ENCODE peak calls at places on chromosomes 3 and 15, in eight cellular contexts. I is lower lobe of right lung; E is ovary; P is heart right ventricle; C is CD8-positive, alpha-beta T cell; T is aorta; J is GM23248; Z is cardiac muscle cell. Y is an unnamed sample.
A peak's percentile ranks its signal among the peaks of the same experiment; 100 is the strongest.

GRCh38 chr3:149273096-149273751 is 51.6 kb upstream of the CP start:
- DNase-seq in I (no peak), E (no peak), P (no peak), C (no peak), T (no peak), J (peak; percentile 93), Z (peak; percentile 76), Y (peak; percentile 83)

GRCh38 chr15:64883097-64883581 is 28.6 kb upstream of the ANKDD1A start:
- DNase-seq in I (no peak), E (no peak), P (no peak), C (no peak), T (no peak), J (peak; percentile 40), Z (no peak), Y (peak; percentile 40)

GRCh38 chr3:101036213-101036618 is 43.0 kb upstream of the ABI3BP start:
- DNase-seq in I (no peak), E (no peak), P (no peak), C (no peak), T (no peak), J (peak; percentile 94), Z (no peak), Y (no peak)

GRCh38 chr3:187025254-187025655 is 94.9 kb downstream of the ST6GAL1 start:
- DNase-seq in I (no peak), E (no peak), P (no peak), C (no peak), T (no peak), J (no peak), Z (no peak), Y (no peak)

GRCh38 chr15:82549199-82549665 is 9.0 kb upstream of the RPS17 start:
- DNase-seq in I (no peak), E (no peak), P (no peak), C (no peak), T (no peak), J (no peak), Z (no peak), Y (no peak)

GRCh38 chr3:138400651-138401070 is 33.8 kb upstream of the ESYT3 start:
- DNase-seq in I (no peak), E (no peak), P (no peak), C (no peak), T (no peak), J (no peak), Z (peak; percentile 38), Y (no peak)

GRCh38 chr3:122214718-122215117 is 31.2 kb downstream of the CASR start:
- DNase-seq in I (no peak), E (no peak), P (no peak), C (no peak), T (no peak), J (no peak), Z (no peak), Y (no peak)

GRCh38 chr3:127170794-127171193 is 22.1 kb upstream of the PRR23E start:
- DNase-seq in I (no peak), E (no peak), P (no peak), C (no peak), T (peak; percentile 67), J (peak; percentile 93), Z (no peak), Y (no peak)

GRCh38 chr3:107543666-107544065 is 20.9 kb downstream of the BBX start:
- DNase-seq in I (no peak), E (no peak), P (no peak), C (no peak), T (no peak), J (peak; percentile 31), Z (peak; percentile 4), Y (peak; percentile 4)

GRCh38 chr15:41104234-41104633 is 11.8 kb downstream of the INO80 start:
- DNase-seq in I (no peak), E (no peak), P (no peak), C (no peak), T (no peak), J (peak; percentile 84), Z (no peak), Y (peak; percentile 32)

GRCh38 chr15:75237316-75237982 is 20.7 kb upstream of the GOLGA6C start:
- DNase-seq in I (no peak), E (no peak), P (no peak), C (no peak), T (no peak), J (no peak), Z (no peak), Y (no peak)

GRCh38 chr3:158717576-158717975 is 14.7 kb downstream of the RARRES1 start:
- DNase-seq in I (no peak), E (no peak), P (no peak), C (no peak), T (no peak), J (no peak), Z (no peak), Y (no peak)

GRCh38 chr15:65724479-65724878 is 67.6 kb downstream of the DENND4A start:
- DNase-seq in I (no peak), E (no peak), P (no peak), C (no peak), T (no peak), J (no peak), Z (no peak), Y (peak; percentile 58)

DNA sequence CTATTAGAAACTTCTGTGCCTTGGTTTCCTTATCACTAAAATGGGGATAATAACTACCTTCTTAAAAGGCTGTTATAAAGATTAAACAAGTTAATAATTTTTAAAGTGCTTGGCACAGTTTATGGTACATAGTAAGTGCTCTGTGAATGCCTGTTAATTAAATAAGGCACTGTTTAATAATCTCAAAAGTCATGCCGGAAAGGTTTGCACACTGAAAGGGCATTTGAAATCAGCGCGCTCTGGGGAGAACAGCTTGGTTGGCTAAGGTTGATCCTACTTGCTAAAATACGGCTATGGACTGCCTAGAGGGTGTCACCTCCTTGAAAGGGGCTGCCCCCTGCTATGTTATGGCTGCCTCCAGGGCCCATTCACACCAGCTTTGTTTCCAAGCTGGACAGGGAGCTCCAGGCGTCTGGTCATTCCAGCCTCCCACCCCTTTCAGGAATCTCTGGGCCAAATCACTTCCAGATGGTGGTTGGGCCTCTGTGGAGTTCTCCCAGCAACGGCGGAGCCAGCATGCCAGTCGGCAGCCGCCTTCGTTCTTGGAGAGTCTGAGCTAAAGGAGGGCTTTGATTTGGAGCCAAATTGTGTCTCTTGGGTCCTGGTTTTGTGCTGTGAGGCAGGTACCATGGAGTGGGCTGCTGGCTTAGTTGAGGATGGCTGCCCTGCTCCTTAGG is 5.9 kb downstream of the FLNB start:
- DNase-seq in I (no peak), E (peak; percentile 53), P (peak; percentile 31), C (no peak), T (peak; percentile 86), J (peak; percentile 98), Z (no peak), Y (peak; percentile 84)
- H3K4me3 ChIP-seq in I (no peak overlapping the region), E (no peak overlapping the region), P (no peak overlapping the region), C (no peak overlapping the region), T (no peak overlapping the region), J (peak overlapping the region; percentile 37), Z (no peak overlapping the region), Y (no peak overlapping the region)

DNA sequence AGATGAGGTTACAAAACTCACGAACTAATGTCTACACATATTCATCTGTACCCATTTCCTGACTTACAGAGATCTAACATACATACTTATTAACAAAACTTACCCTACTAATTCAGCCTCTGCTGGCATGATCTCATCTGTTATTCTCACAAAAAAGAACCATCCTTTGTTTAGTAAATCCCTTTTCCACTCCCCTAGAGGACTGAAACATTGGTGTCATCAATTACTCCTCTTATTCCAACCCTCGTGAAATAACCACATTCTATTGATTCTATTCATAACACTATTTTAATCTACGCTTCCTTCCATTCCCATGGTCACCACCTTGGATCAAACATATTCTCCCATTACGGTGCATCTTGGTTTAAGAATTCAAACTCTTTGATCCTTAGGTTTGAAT is 505.9 kb downstream of the SI start:
- DNase-seq in I (no peak), E (no peak), P (no peak), C (no peak), T (no peak), J (no peak), Z (no peak), Y (no peak)
- H3K36me3 ChIP-seq in I (no peaks in the 10 kb centered on the region), E (no peaks in the 10 kb centered on the region), P (no peaks in the 10 kb centered on the region), C (no peaks in the 10 kb centered on the region), T (no peaks in the 10 kb centered on the region), J (no peaks in the 10 kb centered on the region), Z (no peaks in the 10 kb centered on the region), Y (no peaks in the 10 kb centered on the region)

GRCh38 chr3:46690798-46691197 is 2.7 kb downstream of the ALS2CL start:
- DNase-seq in I (peak; percentile 78), E (no peak), P (peak; percentile 74), C (no peak), T (no peak), J (peak; percentile 13), Z (no peak), Y (peak; percentile 83)
- H3K27ac ChIP-seq in I (peak overlapping the region; percentile 90), E (no peak overlapping the region), P (peak overlapping the region; percentile 16), C (no peak overlapping the region), T (no peak overlapping the region), J (no peak overlapping the region), Z (no peak overlapping the region), Y (peak overlapping the region; percentile 28)

DNA sequence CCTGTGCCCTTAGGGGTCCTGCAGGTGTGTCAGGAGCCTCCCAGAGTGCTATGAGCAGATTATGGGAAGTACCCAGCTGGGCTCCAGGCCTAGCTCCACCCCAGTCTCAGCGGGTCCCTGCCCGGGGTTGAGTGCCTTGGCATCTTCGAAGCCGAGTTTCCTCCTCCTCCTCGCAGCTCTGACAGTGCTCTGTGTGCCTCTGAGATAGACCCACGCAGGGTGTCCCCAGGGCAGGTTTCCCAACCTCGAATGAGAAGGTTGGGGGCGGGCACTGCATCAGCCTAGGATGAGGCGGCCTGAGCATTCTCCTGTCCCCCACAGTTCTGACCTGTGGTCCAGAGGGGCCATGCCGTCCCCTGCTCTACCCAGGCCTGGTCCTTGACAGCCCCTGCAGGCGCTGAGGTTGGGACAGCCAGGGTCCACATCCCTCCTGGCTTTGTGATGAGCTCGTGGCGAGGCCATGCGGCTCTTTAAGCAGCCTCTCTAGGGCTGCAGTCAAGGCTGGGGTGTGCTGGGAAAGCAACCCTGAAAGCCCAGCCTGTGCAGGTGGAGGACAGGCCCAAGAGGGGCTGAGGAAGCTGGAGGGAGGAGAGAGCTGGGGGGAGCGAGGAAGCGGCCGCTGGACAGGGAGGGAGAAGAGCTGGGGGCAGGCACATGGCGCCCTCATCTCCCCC is 20.2 kb upstream of the SKOR1 start:
- DNase-seq in I (no peak), E (no peak), P (no peak), C (no peak), T (peak; percentile 64), J (no peak), Z (no peak), Y (no peak)
- H3K4me3 ChIP-seq in I (no peak overlapping the region), E (no peak overlapping the region), P (no peak overlapping the region), C (no peak overlapping the region), T (no peak overlapping the region), J (no peak overlapping the region), Z (no peak overlapping the region), Y (no peak overlapping the region)

DNA sequence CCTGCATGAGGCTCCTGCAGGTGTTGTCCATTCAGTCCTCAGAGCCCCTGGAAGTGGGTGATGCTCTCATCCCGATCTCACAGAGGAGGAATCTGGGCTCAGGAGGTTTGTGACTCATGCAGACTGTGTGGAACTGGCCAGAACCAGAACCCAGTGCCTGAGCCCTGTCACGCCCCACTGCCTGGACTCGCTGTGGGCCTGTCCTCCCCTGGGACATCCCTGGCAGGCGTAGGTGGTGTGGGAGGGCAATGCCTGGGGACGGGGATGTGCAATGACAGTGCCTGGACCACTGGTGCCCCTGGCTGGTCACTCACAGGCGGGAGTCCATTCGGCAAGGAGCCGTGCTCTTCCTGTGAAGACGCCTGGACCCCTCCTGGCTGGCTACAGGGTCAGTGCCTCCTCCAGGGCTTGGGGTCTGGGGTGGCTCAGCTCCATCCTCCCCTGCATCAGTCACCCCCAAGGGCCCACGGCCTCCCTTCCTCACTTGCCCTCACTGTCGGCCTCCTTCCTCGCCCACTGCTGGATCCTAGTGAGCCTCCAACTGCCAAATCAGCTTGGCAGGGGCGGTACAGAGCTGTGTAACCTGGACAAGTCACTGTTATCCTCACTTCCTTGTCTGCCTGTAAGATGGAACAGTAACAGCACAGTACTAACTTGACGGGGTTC is 14.9 kb downstream of the PSTPIP1 start:
- DNase-seq in I (no peak), E (no peak), P (no peak), C (no peak), T (no peak), J (peak; percentile 73), Z (no peak), Y (no peak)
- H3K36me3 ChIP-seq in I (no peaks in the 10 kb centered on the region), E (no peaks in the 10 kb centered on the region), P (no peaks in the 10 kb centered on the region), C (peaks cover 3% of the 10 kb centered on the region), T (no peaks in the 10 kb centered on the region), J (no peaks in the 10 kb centered on the region), Z (no peaks in the 10 kb centered on the region), Y (no peaks in the 10 kb centered on the region)